ENCODE peak calls at places on chromosomes 2 and 18, in eight cellular contexts. One of them, this sample, is unnamed. For H3K27me3, the result is how much of the 10 kb centered on the place peaks cover.

GRCh38 chr2:62570861-62571698 is 65.1 kb upstream of the TMEM17 start:
- DNase-seq in aorta: no peak
- DNase-seq in WERI-Rb-1: peak
- DNase-seq in right cardiac atrium: peak
- DNase-seq in IMR-90: no peak
- DNase-seq in Peyer's patch: no peak
- DNase-seq in CD4-positive, alpha-beta T cell: no peak
- DNase-seq in kidney epithelial cell: no peak
- DNase-seq in this sample: peak

GRCh38 chr2:71379086-71379485 is 47.5 kb downstream of the ZNF638 start:
- DNase-seq in CD4-positive, alpha-beta T cell: no peak
- DNase-seq in right cardiac atrium: no peak
- DNase-seq in aorta: no peak
- DNase-seq in IMR-90: peak
- DNase-seq in kidney epithelial cell: peak
- DNase-seq in WERI-Rb-1: no peak
- DNase-seq in Peyer's patch: no peak
- DNase-seq in this sample: no peak

GRCh38 chr2:120490091-120490798 is 144.3 kb downstream of the INHBB start:
- DNase-seq in Peyer's patch: no peak
- DNase-seq in CD4-positive, alpha-beta T cell: no peak
- DNase-seq in aorta: no peak
- DNase-seq in right cardiac atrium: no peak
- DNase-seq in kidney epithelial cell: no peak
- DNase-seq in WERI-Rb-1: no peak
- DNase-seq in IMR-90: no peak
- DNase-seq in this sample: no peak

GRCh38 chr2:10548626-10549025 is 100.5 kb upstream of the ODC1 start:
- DNase-seq in right cardiac atrium: no peak
- DNase-seq in aorta: no peak
- DNase-seq in CD4-positive, alpha-beta T cell: no peak
- DNase-seq in IMR-90: peak
- DNase-seq in WERI-Rb-1: peak
- DNase-seq in Peyer's patch: no peak
- DNase-seq in kidney epithelial cell: no peak
- DNase-seq in this sample: peak

GRCh38 chr2:20141056-20141762 is 83.7 kb downstream of the SDC1 start:
- DNase-seq in Peyer's patch: peak
- DNase-seq in kidney epithelial cell: peak
- DNase-seq in WERI-Rb-1: no peak
- DNase-seq in right cardiac atrium: peak
- DNase-seq in IMR-90: peak
- DNase-seq in CD4-positive, alpha-beta T cell: no peak
- DNase-seq in aorta: peak
- DNase-seq in this sample: peak

GRCh38 chr2:135913726-135914365 is 37.6 kb upstream of the MCM6 start:
- DNase-seq in kidney epithelial cell: no peak
- DNase-seq in Peyer's patch: peak
- DNase-seq in IMR-90: peak
- DNase-seq in right cardiac atrium: no peak
- DNase-seq in CD4-positive, alpha-beta T cell: peak
- DNase-seq in aorta: no peak
- DNase-seq in WERI-Rb-1: no peak
- DNase-seq in this sample: no peak

GRCh38 chr2:70403267-70404053 is 101.6 kb upstream of the FAM136A start:
- DNase-seq in CD4-positive, alpha-beta T cell: no peak
- DNase-seq in Peyer's patch: no peak
- DNase-seq in WERI-Rb-1: peak
- DNase-seq in IMR-90: no peak
- DNase-seq in aorta: no peak
- DNase-seq in right cardiac atrium: no peak
- DNase-seq in kidney epithelial cell: no peak
- DNase-seq in this sample: peak

GRCh38 chr2:134146620-134147019 is 107.3 kb upstream of the MGAT5 start:
- DNase-seq in CD4-positive, alpha-beta T cell: no peak
- DNase-seq in WERI-Rb-1: no peak
- DNase-seq in aorta: no peak
- DNase-seq in Peyer's patch: no peak
- DNase-seq in kidney epithelial cell: no peak
- DNase-seq in IMR-90: peak
- DNase-seq in right cardiac atrium: no peak
- DNase-seq in this sample: no peak

GRCh38 chr2:50613161-50613560 is 418.8 kb downstream of the NRXN1 start:
- DNase-seq in kidney epithelial cell: no peak
- DNase-seq in IMR-90: peak
- DNase-seq in CD4-positive, alpha-beta T cell: no peak
- DNase-seq in WERI-Rb-1: no peak
- DNase-seq in Peyer's patch: no peak
- DNase-seq in right cardiac atrium: no peak
- DNase-seq in aorta: no peak
- DNase-seq in this sample: no peak

GRCh38 chr2:196294510-196294909 is 123.1 kb upstream of the STK17B start:
- DNase-seq in IMR-90: no peak
- DNase-seq in aorta: no peak
- DNase-seq in kidney epithelial cell: no peak
- DNase-seq in right cardiac atrium: no peak
- DNase-seq in Peyer's patch: no peak
- DNase-seq in WERI-Rb-1: no peak
- DNase-seq in CD4-positive, alpha-beta T cell: no peak
- DNase-seq in this sample: no peak

GRCh38 chr2:138507267-138507666 is 5.7 kb downstream of the SPOPL start:
- DNase-seq in kidney epithelial cell: no peak
- DNase-seq in CD4-positive, alpha-beta T cell: no peak
- DNase-seq in IMR-90: no peak
- DNase-seq in right cardiac atrium: no peak
- DNase-seq in Peyer's patch: no peak
- DNase-seq in WERI-Rb-1: no peak
- DNase-seq in aorta: no peak
- DNase-seq in this sample: no peak

GRCh38 chr2:237445611-237446332 is 31.8 kb upstream of the COL6A3 start:
- DNase-seq in CD4-positive, alpha-beta T cell: no peak
- DNase-seq in WERI-Rb-1: no peak
- DNase-seq in right cardiac atrium: no peak
- DNase-seq in Peyer's patch: no peak
- DNase-seq in kidney epithelial cell: no peak
- DNase-seq in IMR-90: no peak
- DNase-seq in aorta: no peak
- DNase-seq in this sample: no peak

GRCh38 chr2:149235837-149236236 is 94.5 kb upstream of the LYPD6 start:
- DNase-seq in IMR-90: no peak
- DNase-seq in WERI-Rb-1: no peak
- DNase-seq in CD4-positive, alpha-beta T cell: no peak
- DNase-seq in aorta: no peak
- DNase-seq in Peyer's patch: no peak
- DNase-seq in right cardiac atrium: no peak
- DNase-seq in kidney epithelial cell: no peak
- DNase-seq in this sample: no peak

GRCh38 chr2:40721595-40721994 is 269.7 kb upstream of the SLC8A1 start:
- DNase-seq in right cardiac atrium: no peak
- DNase-seq in kidney epithelial cell: peak
- DNase-seq in Peyer's patch: no peak
- DNase-seq in IMR-90: peak
- DNase-seq in WERI-Rb-1: no peak
- DNase-seq in CD4-positive, alpha-beta T cell: no peak
- DNase-seq in aorta: no peak
- DNase-seq in this sample: no peak

GRCh38 chr18:66599190-66599589 is 4.7 kb downstream of the CDH19 start:
- DNase-seq in WERI-Rb-1: no peak
- DNase-seq in IMR-90: no peak
- DNase-seq in right cardiac atrium: no peak
- DNase-seq in Peyer's patch: no peak
- DNase-seq in aorta: no peak
- DNase-seq in CD4-positive, alpha-beta T cell: no peak
- DNase-seq in kidney epithelial cell: no peak
- DNase-seq in this sample: no peak

GRCh38 chr2:26068602-26069298 is 34.9 kb downstream of the RAB10 start:
- DNase-seq in IMR-90: peak
- DNase-seq in Peyer's patch: no peak
- DNase-seq in CD4-positive, alpha-beta T cell: peak
- DNase-seq in WERI-Rb-1: peak
- DNase-seq in kidney epithelial cell: peak
- DNase-seq in aorta: no peak
- DNase-seq in right cardiac atrium: no peak
- DNase-seq in this sample: no peak

GRCh38 chr2:78967294-78967693 is 58.2 kb upstream of the REG3G start:
- DNase-seq in Peyer's patch: no peak
- DNase-seq in WERI-Rb-1: no peak
- DNase-seq in aorta: no peak
- DNase-seq in kidney epithelial cell: no peak
- DNase-seq in IMR-90: no peak
- DNase-seq in CD4-positive, alpha-beta T cell: no peak
- DNase-seq in right cardiac atrium: no peak
- DNase-seq in this sample: no peak

GRCh38 chr2:108612514-108613183 is 78.4 kb downstream of the LIMS1 start:
- DNase-seq in kidney epithelial cell: no peak
- DNase-seq in IMR-90: no peak
- DNase-seq in Peyer's patch: peak
- DNase-seq in CD4-positive, alpha-beta T cell: peak
- DNase-seq in right cardiac atrium: no peak
- DNase-seq in aorta: no peak
- DNase-seq in WERI-Rb-1: no peak
- DNase-seq in this sample: no peak

GRCh38 chr2:190792956-190793888 is 87.4 kb upstream of the GLS start:
- DNase-seq in WERI-Rb-1: no peak
- DNase-seq in Peyer's patch: no peak
- DNase-seq in kidney epithelial cell: peak
- DNase-seq in right cardiac atrium: no peak
- DNase-seq in aorta: no peak
- DNase-seq in CD4-positive, alpha-beta T cell: no peak
- DNase-seq in IMR-90: no peak
- DNase-seq in this sample: no peak

DNA sequence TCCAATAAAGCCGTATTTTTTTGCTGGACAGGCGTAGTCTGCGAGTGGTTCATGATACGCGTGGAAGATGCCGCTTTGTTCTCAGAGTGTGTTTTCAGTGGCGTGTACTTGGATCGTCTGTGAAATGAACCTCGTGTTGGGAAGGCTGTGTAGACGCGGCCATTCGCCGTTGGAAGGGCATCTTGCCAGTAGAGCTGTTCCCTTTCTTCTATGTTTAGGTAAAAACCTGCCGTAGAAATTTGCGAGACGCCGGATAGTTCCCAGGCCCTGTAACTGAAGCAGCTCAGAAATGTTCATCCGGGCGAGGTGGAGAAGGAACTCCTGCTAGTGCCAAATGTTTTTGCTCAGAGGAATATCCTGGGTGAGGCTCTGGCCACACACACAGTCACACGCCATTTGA is 133.6 kb downstream of the NFATC1 start:
- DNase-seq in aorta: peak
- DNase-seq in CD4-positive, alpha-beta T cell: no peak
- DNase-seq in kidney epithelial cell: no peak
- DNase-seq in right cardiac atrium: no peak
- DNase-seq in Peyer's patch: no peak
- DNase-seq in IMR-90: no peak
- DNase-seq in WERI-Rb-1: no peak
- DNase-seq in this sample: no peak
- H3K27me3 ChIP-seq in aorta: under half
- H3K27me3 ChIP-seq in CD4-positive, alpha-beta T cell: under half
- H3K27me3 ChIP-seq in kidney epithelial cell: under half
- H3K27me3 ChIP-seq in right cardiac atrium: under half
- H3K27me3 ChIP-seq in Peyer's patch: under half
- H3K27me3 ChIP-seq in IMR-90: under half
- H3K27me3 ChIP-seq in WERI-Rb-1: under half
- H3K27me3 ChIP-seq in this sample: under half

GRCh38 chr2:128661955-128662564 is 343.4 kb upstream of the HS6ST1 start:
- DNase-seq in Peyer's patch: no peak
- DNase-seq in IMR-90: no peak
- DNase-seq in kidney epithelial cell: no peak
- DNase-seq in WERI-Rb-1: no peak
- DNase-seq in aorta: no peak
- DNase-seq in CD4-positive, alpha-beta T cell: no peak
- DNase-seq in right cardiac atrium: no peak
- DNase-seq in this sample: no peak
- H3K27me3 ChIP-seq in Peyer's patch: under half
- H3K27me3 ChIP-seq in IMR-90: under half
- H3K27me3 ChIP-seq in kidney epithelial cell: under half
- H3K27me3 ChIP-seq in WERI-Rb-1: under half
- H3K27me3 ChIP-seq in aorta: under half
- H3K27me3 ChIP-seq in CD4-positive, alpha-beta T cell: under half
- H3K27me3 ChIP-seq in right cardiac atrium: under half
- H3K27me3 ChIP-seq in this sample: under half

GRCh38 chr2:176967911-176968451 is 244.6 kb upstream of the HNRNPA3 start:
- DNase-seq in Peyer's patch: no peak
- DNase-seq in CD4-positive, alpha-beta T cell: no peak
- DNase-seq in WERI-Rb-1: no peak
- DNase-seq in kidney epithelial cell: no peak
- DNase-seq in IMR-90: no peak
- DNase-seq in aorta: no peak
- DNase-seq in right cardiac atrium: no peak
- DNase-seq in this sample: no peak
- H3K27me3 ChIP-seq in Peyer's patch: under half
- H3K27me3 ChIP-seq in CD4-positive, alpha-beta T cell: under half
- H3K27me3 ChIP-seq in WERI-Rb-1: under half
- H3K27me3 ChIP-seq in kidney epithelial cell: under half
- H3K27me3 ChIP-seq in IMR-90: under half
- H3K27me3 ChIP-seq in aorta: under half
- H3K27me3 ChIP-seq in right cardiac atrium: under half
- H3K27me3 ChIP-seq in this sample: under half

GRCh38 chr2:176121377-176122111 is 975 bp upstream of the HOXD9 start:
- DNase-seq in right cardiac atrium: no peak
- DNase-seq in kidney epithelial cell: no peak
- DNase-seq in aorta: no peak
- DNase-seq in IMR-90: no peak
- DNase-seq in CD4-positive, alpha-beta T cell: no peak
- DNase-seq in WERI-Rb-1: no peak
- DNase-seq in Peyer's patch: no peak
- DNase-seq in this sample: peak

GRCh38 chr2:176122633-176123482 is at the start of gene HOXD9:
- DNase-seq in right cardiac atrium: no peak
- DNase-seq in Peyer's patch: peak
- DNase-seq in CD4-positive, alpha-beta T cell: no peak
- DNase-seq in IMR-90: no peak
- DNase-seq in kidney epithelial cell: no peak
- DNase-seq in WERI-Rb-1: peak
- DNase-seq in aorta: no peak
- DNase-seq in this sample: peak

GRCh38 chr2:176123483-176123843 is 944 bp downstream of the HOXD9 start:
- DNase-seq in IMR-90: no peak
- DNase-seq in kidney epithelial cell: no peak
- DNase-seq in right cardiac atrium: no peak
- DNase-seq in aorta: no peak
- DNase-seq in CD4-positive, alpha-beta T cell: no peak
- DNase-seq in Peyer's patch: no peak
- DNase-seq in WERI-Rb-1: no peak
- DNase-seq in this sample: no peak

GRCh38 chr2:176120369-176121307 is 1.9 kb upstream of the HOXD9 start:
- DNase-seq in aorta: no peak
- DNase-seq in right cardiac atrium: no peak
- DNase-seq in CD4-positive, alpha-beta T cell: no peak
- DNase-seq in kidney epithelial cell: no peak
- DNase-seq in Peyer's patch: no peak
- DNase-seq in WERI-Rb-1: no peak
- DNase-seq in IMR-90: no peak
- DNase-seq in this sample: peak

DNA sequence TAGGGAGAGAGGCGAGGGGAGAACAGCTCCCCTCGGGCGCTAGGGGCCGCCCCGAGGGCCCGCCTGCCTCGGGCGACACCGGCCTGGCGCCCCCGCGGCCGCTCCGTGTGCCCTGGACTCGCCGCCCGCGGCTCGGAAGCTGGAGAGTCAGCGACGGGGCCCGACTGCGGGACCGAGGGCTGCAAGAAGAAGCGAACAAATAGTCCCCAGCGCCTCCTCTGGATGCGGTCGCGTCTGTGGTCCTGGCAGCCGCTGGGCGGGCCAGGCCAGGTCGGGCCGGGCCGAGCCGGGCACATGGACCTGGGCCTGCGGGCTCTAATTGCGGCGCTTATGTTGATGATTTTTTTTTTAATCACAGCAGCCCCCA is 270 bp upstream of the HOXD9 start:
- DNase-seq in IMR-90: no peak
- DNase-seq in WERI-Rb-1: no peak
- DNase-seq in CD4-positive, alpha-beta T cell: no peak
- DNase-seq in Peyer's patch: no peak
- DNase-seq in kidney epithelial cell: no peak
- DNase-seq in aorta: no peak
- DNase-seq in right cardiac atrium: no peak
- DNase-seq in this sample: no peak
- H3K27me3 ChIP-seq in IMR-90: half or more
- H3K27me3 ChIP-seq in WERI-Rb-1: half or more
- H3K27me3 ChIP-seq in CD4-positive, alpha-beta T cell: half or more
- H3K27me3 ChIP-seq in Peyer's patch: half or more
- H3K27me3 ChIP-seq in kidney epithelial cell: under half
- H3K27me3 ChIP-seq in aorta: under half
- H3K27me3 ChIP-seq in right cardiac atrium: under half
- H3K27me3 ChIP-seq in this sample: half or more

This sample was measured in endodermal cell.